ENCODE peak calls at places on chromosomes 5 and 9, in six cellular contexts. One of them, this sample, is unnamed.

GRCh38 chr5:23208959-23209431 is 298.4 kb upstream of the PRDM9 start:
- DNase-seq in activated CD4-positive, alpha-beta memory T cell treated with anti-CD3 and anti-CD28 coated beads for 36 hours: no peak
- DNase-seq in left colon: no peak
- DNase-seq in erythroblast: peak; percentile 53
- DNase-seq in H54: peak; percentile 41
- DNase-seq in NCI-H2081: peak; percentile 96
- DNase-seq in this sample: no peak

GRCh38 chr9:94611638-94612068 is 18.0 kb upstream of the FBP2 start:
- DNase-seq in activated CD4-positive, alpha-beta memory T cell treated with anti-CD3 and anti-CD28 coated beads for 36 hours: peak; percentile 68
- DNase-seq in left colon: no peak
- DNase-seq in erythroblast: no peak
- DNase-seq in H54: no peak
- DNase-seq in NCI-H2081: no peak
- DNase-seq in this sample: no peak

GRCh38 chr5:32087086-32088082 is 86.7 kb downstream of the GOLPH3 start:
- DNase-seq in activated CD4-positive, alpha-beta memory T cell treated with anti-CD3 and anti-CD28 coated beads for 36 hours: no peak
- DNase-seq in left colon: no peak
- DNase-seq in erythroblast: no peak
- DNase-seq in H54: no peak
- DNase-seq in NCI-H2081: no peak
- DNase-seq in this sample: no peak

GRCh38 chr9:130058887-130059286 is 5.2 kb downstream of the GPR107 start:
- DNase-seq in activated CD4-positive, alpha-beta memory T cell treated with anti-CD3 and anti-CD28 coated beads for 36 hours: no peak
- DNase-seq in left colon: no peak
- DNase-seq in erythroblast: no peak
- DNase-seq in H54: no peak
- DNase-seq in NCI-H2081: peak; percentile 6
- DNase-seq in this sample: no peak

GRCh38 chr5:172920447-172920849 is 38.8 kb upstream of the RPL26L1 start:
- DNase-seq in activated CD4-positive, alpha-beta memory T cell treated with anti-CD3 and anti-CD28 coated beads for 36 hours: no peak
- DNase-seq in left colon: no peak
- DNase-seq in erythroblast: no peak
- DNase-seq in H54: peak; percentile 91
- DNase-seq in NCI-H2081: no peak
- DNase-seq in this sample: no peak

GRCh38 chr5:112977440-112977861 is 853 bp downstream of the DCP2 start:
- DNase-seq in activated CD4-positive, alpha-beta memory T cell treated with anti-CD3 and anti-CD28 coated beads for 36 hours: no peak
- DNase-seq in left colon: no peak
- DNase-seq in erythroblast: peak; percentile 55
- DNase-seq in H54: no peak
- DNase-seq in NCI-H2081: no peak
- DNase-seq in this sample: no peak

GRCh38 chr5:144187699-144188294 is 17.1 kb downstream of the KCTD16 start:
- DNase-seq in activated CD4-positive, alpha-beta memory T cell treated with anti-CD3 and anti-CD28 coated beads for 36 hours: peak; percentile 86
- DNase-seq in left colon: peak; percentile 66
- DNase-seq in erythroblast: no peak
- DNase-seq in H54: no peak
- DNase-seq in NCI-H2081: peak; percentile 50
- DNase-seq in this sample: no peak

GRCh38 chr5:136032564-136032963 is 3.8 kb downstream of the TGFBI start:
- DNase-seq in activated CD4-positive, alpha-beta memory T cell treated with anti-CD3 and anti-CD28 coated beads for 36 hours: no peak
- DNase-seq in left colon: no peak
- DNase-seq in erythroblast: no peak
- DNase-seq in H54: no peak
- DNase-seq in NCI-H2081: no peak
- DNase-seq in this sample: no peak

GRCh38 chr5:142690641-142691040 is 4.8 kb upstream of the FGF1 start:
- DNase-seq in activated CD4-positive, alpha-beta memory T cell treated with anti-CD3 and anti-CD28 coated beads for 36 hours: no peak
- DNase-seq in left colon: no peak
- DNase-seq in erythroblast: no peak
- DNase-seq in H54: no peak
- DNase-seq in NCI-H2081: no peak
- DNase-seq in this sample: no peak

GRCh38 chr9:115204827-115205506 is 87.0 kb upstream of the TNC start:
- DNase-seq in activated CD4-positive, alpha-beta memory T cell treated with anti-CD3 and anti-CD28 coated beads for 36 hours: no peak
- DNase-seq in left colon: no peak
- DNase-seq in erythroblast: no peak
- DNase-seq in H54: peak; percentile 47
- DNase-seq in NCI-H2081: no peak
- DNase-seq in this sample: no peak

GRCh38 chr9:117211280-117211679 is 203.6 kb downstream of the ASTN2 start:
- DNase-seq in activated CD4-positive, alpha-beta memory T cell treated with anti-CD3 and anti-CD28 coated beads for 36 hours: no peak
- DNase-seq in left colon: no peak
- DNase-seq in erythroblast: no peak
- DNase-seq in H54: no peak
- DNase-seq in NCI-H2081: no peak
- DNase-seq in this sample: no peak

GRCh38 chr5:75281716-75282465 is 45.2 kb upstream of the ANKRD31 start:
- DNase-seq in activated CD4-positive, alpha-beta memory T cell treated with anti-CD3 and anti-CD28 coated beads for 36 hours: no peak
- DNase-seq in left colon: no peak
- DNase-seq in erythroblast: no peak
- DNase-seq in H54: no peak
- DNase-seq in NCI-H2081: no peak
- DNase-seq in this sample: no peak

GRCh38 chr9:123355761-123356520 is at the start of gene CRB2:
- DNase-seq in activated CD4-positive, alpha-beta memory T cell treated with anti-CD3 and anti-CD28 coated beads for 36 hours: no peak
- DNase-seq in left colon: no peak
- DNase-seq in erythroblast: peak; percentile 58
- DNase-seq in H54: no peak
- DNase-seq in NCI-H2081: no peak
- DNase-seq in this sample: no peak

GRCh38 chr5:33272288-33272687 is 168.5 kb upstream of the TARS1 start:
- DNase-seq in activated CD4-positive, alpha-beta memory T cell treated with anti-CD3 and anti-CD28 coated beads for 36 hours: no peak
- DNase-seq in left colon: no peak
- DNase-seq in erythroblast: no peak
- DNase-seq in H54: peak; percentile 35
- DNase-seq in NCI-H2081: no peak
- DNase-seq in this sample: no peak

GRCh38 chr5:125295405-125295872 is 549.0 kb upstream of the ZNF608 start:
- DNase-seq in activated CD4-positive, alpha-beta memory T cell treated with anti-CD3 and anti-CD28 coated beads for 36 hours: no peak
- DNase-seq in left colon: no peak
- DNase-seq in erythroblast: no peak
- DNase-seq in H54: no peak
- DNase-seq in NCI-H2081: no peak
- DNase-seq in this sample: no peak

GRCh38 chr9:76717176-76717575 is 47.1 kb upstream of the PCA3 start:
- DNase-seq in activated CD4-positive, alpha-beta memory T cell treated with anti-CD3 and anti-CD28 coated beads for 36 hours: no peak
- DNase-seq in left colon: no peak
- DNase-seq in erythroblast: no peak
- DNase-seq in H54: no peak
- DNase-seq in NCI-H2081: peak; percentile 74
- DNase-seq in this sample: no peak

GRCh38 chr9:121902483-121903135 is 190.5 kb downstream of the TTLL11 start:
- DNase-seq in activated CD4-positive, alpha-beta memory T cell treated with anti-CD3 and anti-CD28 coated beads for 36 hours: no peak
- DNase-seq in left colon: no peak
- DNase-seq in erythroblast: peak; percentile 19
- DNase-seq in H54: no peak
- DNase-seq in NCI-H2081: no peak
- DNase-seq in this sample: no peak

GRCh38 chr9:88813810-88814209 is 177.5 kb upstream of the S1PR3 start:
- DNase-seq in activated CD4-positive, alpha-beta memory T cell treated with anti-CD3 and anti-CD28 coated beads for 36 hours: no peak
- DNase-seq in left colon: no peak
- DNase-seq in erythroblast: no peak
- DNase-seq in H54: no peak
- DNase-seq in NCI-H2081: no peak
- DNase-seq in this sample: no peak

GRCh38 chr5:66595877-66596790 is at the start of gene MAST4:
- DNase-seq in activated CD4-positive, alpha-beta memory T cell treated with anti-CD3 and anti-CD28 coated beads for 36 hours: peak; percentile 83
- DNase-seq in left colon: peak; percentile 89
- DNase-seq in erythroblast: peak; percentile 88
- DNase-seq in H54: no peak
- DNase-seq in NCI-H2081: peak; percentile 87
- DNase-seq in this sample: peak; percentile 95

GRCh38 chr5:16461782-16462181 is 3.8 kb downstream of the ZNF622 start:
- DNase-seq in activated CD4-positive, alpha-beta memory T cell treated with anti-CD3 and anti-CD28 coated beads for 36 hours: no peak
- DNase-seq in left colon: no peak
- DNase-seq in erythroblast: no peak
- DNase-seq in H54: no peak
- DNase-seq in NCI-H2081: no peak
- DNase-seq in this sample: no peak

GRCh38 chr9:113222482-113222841 is 1.1 kb downstream of the SLC31A1 start:
- DNase-seq in activated CD4-positive, alpha-beta memory T cell treated with anti-CD3 and anti-CD28 coated beads for 36 hours: no peak
- DNase-seq in left colon: no peak
- DNase-seq in erythroblast: peak; percentile 50
- DNase-seq in H54: no peak
- DNase-seq in NCI-H2081: no peak
- DNase-seq in this sample: no peak

GRCh38 chr5:84437673-84438315 is 53.1 kb upstream of the EDIL3 start:
- DNase-seq in activated CD4-positive, alpha-beta memory T cell treated with anti-CD3 and anti-CD28 coated beads for 36 hours: no peak
- DNase-seq in left colon: no peak
- DNase-seq in erythroblast: no peak
- DNase-seq in H54: no peak
- DNase-seq in NCI-H2081: no peak
- DNase-seq in this sample: no peak

GRCh38 chr5:93512799-93513198 is 68.2 kb downstream of the NR2F1-AS1 start:
- DNase-seq in activated CD4-positive, alpha-beta memory T cell treated with anti-CD3 and anti-CD28 coated beads for 36 hours: no peak
- DNase-seq in left colon: no peak
- DNase-seq in erythroblast: no peak
- DNase-seq in H54: no peak
- DNase-seq in NCI-H2081: no peak
- DNase-seq in this sample: no peak

GRCh38 chr9:3343671-3344070 is 182.1 kb downstream of the RFX3 start:
- DNase-seq in activated CD4-positive, alpha-beta memory T cell treated with anti-CD3 and anti-CD28 coated beads for 36 hours: no peak
- DNase-seq in left colon: no peak
- DNase-seq in erythroblast: no peak
- DNase-seq in H54: no peak
- DNase-seq in NCI-H2081: no peak
- DNase-seq in this sample: no peak

GRCh38 chr5:56763711-56764466 is 51.5 kb upstream of the MAP3K1 start:
- DNase-seq in activated CD4-positive, alpha-beta memory T cell treated with anti-CD3 and anti-CD28 coated beads for 36 hours: no peak
- DNase-seq in left colon: peak; percentile 18
- DNase-seq in erythroblast: peak; percentile 43
- DNase-seq in H54: no peak
- DNase-seq in NCI-H2081: no peak
- DNase-seq in this sample: no peak

GRCh38 chr5:83965431-83965830 is 244.8 kb upstream of the HAPLN1 start:
- DNase-seq in activated CD4-positive, alpha-beta memory T cell treated with anti-CD3 and anti-CD28 coated beads for 36 hours: no peak
- DNase-seq in left colon: no peak
- DNase-seq in erythroblast: no peak
- DNase-seq in H54: no peak
- DNase-seq in NCI-H2081: no peak
- DNase-seq in this sample: no peak

GRCh38 chr5:176418251-176418650 is 1.9 kb upstream of the CLTB start:
- DNase-seq in activated CD4-positive, alpha-beta memory T cell treated with anti-CD3 and anti-CD28 coated beads for 36 hours: no peak
- DNase-seq in left colon: no peak
- DNase-seq in erythroblast: no peak
- DNase-seq in H54: no peak
- DNase-seq in NCI-H2081: no peak
- DNase-seq in this sample: no peak

GRCh38 chr9:90960941-90961340 is 159.3 kb downstream of the SYK start:
- DNase-seq in activated CD4-positive, alpha-beta memory T cell treated with anti-CD3 and anti-CD28 coated beads for 36 hours: no peak
- DNase-seq in left colon: no peak
- DNase-seq in erythroblast: no peak
- DNase-seq in H54: no peak
- DNase-seq in NCI-H2081: no peak
- DNase-seq in this sample: no peak

GRCh38 chr9:23820731-23821399 is 5.2 kb downstream of the ELAVL2 start:
- DNase-seq in activated CD4-positive, alpha-beta memory T cell treated with anti-CD3 and anti-CD28 coated beads for 36 hours: no peak
- DNase-seq in left colon: peak; percentile 19
- DNase-seq in erythroblast: peak; percentile 61
- DNase-seq in H54: no peak
- DNase-seq in NCI-H2081: peak; percentile 79
- DNase-seq in this sample: peak; percentile 92

GRCh38 chr5:126443374-126443851 is 20.2 kb downstream of the GRAMD2B start:
- DNase-seq in activated CD4-positive, alpha-beta memory T cell treated with anti-CD3 and anti-CD28 coated beads for 36 hours: no peak
- DNase-seq in left colon: no peak
- DNase-seq in erythroblast: no peak
- DNase-seq in H54: no peak
- DNase-seq in NCI-H2081: no peak
- DNase-seq in this sample: no peak

GRCh38 chr9:97954550-97954989 is 16.6 kb upstream of the HEMGN start:
- DNase-seq in activated CD4-positive, alpha-beta memory T cell treated with anti-CD3 and anti-CD28 coated beads for 36 hours: peak; percentile 66
- DNase-seq in left colon: peak; percentile 31
- DNase-seq in erythroblast: peak; percentile 89
- DNase-seq in H54: peak; percentile 60
- DNase-seq in NCI-H2081: peak; percentile 65
- DNase-seq in this sample: no peak

GRCh38 chr5:74016373-74016772 is 390.4 kb downstream of the ARHGEF28 start:
- DNase-seq in activated CD4-positive, alpha-beta memory T cell treated with anti-CD3 and anti-CD28 coated beads for 36 hours: no peak
- DNase-seq in left colon: no peak
- DNase-seq in erythroblast: peak; percentile 29
- DNase-seq in H54: peak; percentile 12
- DNase-seq in NCI-H2081: peak; percentile 1
- DNase-seq in this sample: no peak

GRCh38 chr5:154862766-154863165 is 4.3 kb downstream of the CNOT8 start:
- DNase-seq in activated CD4-positive, alpha-beta memory T cell treated with anti-CD3 and anti-CD28 coated beads for 36 hours: no peak
- DNase-seq in left colon: no peak
- DNase-seq in erythroblast: no peak
- DNase-seq in H54: no peak
- DNase-seq in NCI-H2081: no peak
- DNase-seq in this sample: no peak

GRCh38 chr9:132001550-132001949 is 78.1 kb downstream of the MED27 start:
- DNase-seq in activated CD4-positive, alpha-beta memory T cell treated with anti-CD3 and anti-CD28 coated beads for 36 hours: no peak
- DNase-seq in left colon: no peak
- DNase-seq in erythroblast: no peak
- DNase-seq in H54: no peak
- DNase-seq in NCI-H2081: no peak
- DNase-seq in this sample: no peak

GRCh38 chr9:77177894-77178794 is 810 bp downstream of the VPS13A start:
- DNase-seq in activated CD4-positive, alpha-beta memory T cell treated with anti-CD3 and anti-CD28 coated beads for 36 hours: peak; percentile 67
- DNase-seq in left colon: peak; percentile 63
- DNase-seq in erythroblast: peak; percentile 84
- DNase-seq in H54: peak; percentile 48
- DNase-seq in NCI-H2081: peak; percentile 40
- DNase-seq in this sample: no peak

GRCh38 chr5:39198080-39198479 is 21.3 kb downstream of the FYB1 start:
- DNase-seq in activated CD4-positive, alpha-beta memory T cell treated with anti-CD3 and anti-CD28 coated beads for 36 hours: no peak
- DNase-seq in left colon: no peak
- DNase-seq in erythroblast: no peak
- DNase-seq in H54: no peak
- DNase-seq in NCI-H2081: no peak
- DNase-seq in this sample: no peak

GRCh38 chr5:850511-851006 is at the start of gene ZDHHC11:
- DNase-seq in activated CD4-positive, alpha-beta memory T cell treated with anti-CD3 and anti-CD28 coated beads for 36 hours: no peak
- DNase-seq in left colon: no peak
- DNase-seq in erythroblast: no peak
- DNase-seq in H54: no peak
- DNase-seq in NCI-H2081: peak; percentile 68
- DNase-seq in this sample: peak; percentile 86

GRCh38 chr5:67341478-67341877 is 144.9 kb upstream of the CD180 start:
- DNase-seq in activated CD4-positive, alpha-beta memory T cell treated with anti-CD3 and anti-CD28 coated beads for 36 hours: no peak
- DNase-seq in left colon: no peak
- DNase-seq in erythroblast: no peak
- DNase-seq in H54: no peak
- DNase-seq in NCI-H2081: no peak
- DNase-seq in this sample: no peak

This sample was measured in chondrocyte.